ENCODE peak calls at places on chromosome 1, in four cellular contexts. X is heart right ventricle, W is H1, K is cardiac fibroblast. Q is an unnamed sample.

GRCh38 chr1:156480411-156481192 is 20.0 kb downstream of the MEF2D start:
- DNase-seq in X (peak), K (peak), W (peak), Q (peak)

GRCh38 chr1:217363319-217363718 is 267.6 kb downstream of the GPATCH2 start:
- DNase-seq in X (no peak), K (peak), W (no peak), Q (no peak)

GRCh38 chr1:78619029-78619428 is 1.2 kb upstream of the IFI44L start:
- DNase-seq in X (no peak), K (peak), W (no peak), Q (no peak)

GRCh38 chr1:64537942-64538341 is 68.0 kb downstream of the CACHD1 start:
- DNase-seq in K (no peak), X (no peak), W (no peak), Q (no peak)

GRCh38 chr1:23509896-23510295 is 21.1 kb downstream of the E2F2 start:
- DNase-seq in X (no peak), K (no peak), W (no peak), Q (no peak)

GRCh38 chr1:23984417-23985186 is 4.5 kb upstream of the SRSF10 start:
- DNase-seq in K (peak), X (no peak), W (no peak), Q (peak)

GRCh38 chr1:229693124-229693523 is 67.1 kb downstream of the URB2 start:
- DNase-seq in W (no peak), K (peak), X (peak), Q (no peak)

GRCh38 chr1:65650682-65651081 is 142.0 kb upstream of the PDE4B start:
- DNase-seq in X (no peak), W (no peak), K (no peak), Q (no peak)

GRCh38 chr1:20070357-20070756 is 363 bp downstream of the PLA2G5 start:
- DNase-seq in X (no peak), W (no peak), K (no peak), Q (no peak)

GRCh38 chr1:5949074-5949760 is 43.0 kb downstream of the NPHP4 start:
- DNase-seq in X (no peak), W (peak), K (no peak), Q (peak)

GRCh38 chr1:162372159-162373071 is 4.2 kb downstream of the SPATA46 start:
- DNase-seq in K (no peak), X (no peak), W (no peak), Q (no peak)

GRCh38 chr1:54965624-54966340 is 14.6 kb upstream of the TMEM61 start:
- DNase-seq in K (peak), X (peak), W (no peak), Q (peak)
- H3K4me3 ChIP-seq in K (no peak), X (no peak), W (no peak), Q (no peak)

GRCh38 chr1:8167936-8168335 is 141.8 kb upstream of the ERRFI1 start:
- DNase-seq in K (no peak), X (no peak), W (no peak), Q (no peak)

GRCh38 chr1:8163039-8163438 is 136.9 kb upstream of the ERRFI1 start:
- DNase-seq in X (no peak), W (no peak), K (no peak), Q (no peak)

GRCh38 chr1:8166436-8166835 is 140.3 kb upstream of the ERRFI1 start:
- DNase-seq in W (no peak), K (no peak), X (no peak), Q (no peak)

GRCh38 chr1:8164670-8165069 is 138.6 kb upstream of the ERRFI1 start:
- DNase-seq in X (no peak), W (no peak), K (no peak), Q (no peak)

GRCh38 chr1:8165595-8166360 is 139.7 kb upstream of the ERRFI1 start:
- DNase-seq in W (no peak), K (no peak), X (no peak), Q (no peak)
- TF ChIP-seq CTCF in W (peak), K (peak), X (peak), Q (peak)

GRCh38 chr1:119954476-119955422 is 58.4 kb upstream of the ADAM30 start:
- DNase-seq in K (no peak), X (no peak), W (no peak), Q (no peak)
- H3K4me3 ChIP-seq in K (no peak), X (no peak), W (no peak), Q (no peak)

DNA sequence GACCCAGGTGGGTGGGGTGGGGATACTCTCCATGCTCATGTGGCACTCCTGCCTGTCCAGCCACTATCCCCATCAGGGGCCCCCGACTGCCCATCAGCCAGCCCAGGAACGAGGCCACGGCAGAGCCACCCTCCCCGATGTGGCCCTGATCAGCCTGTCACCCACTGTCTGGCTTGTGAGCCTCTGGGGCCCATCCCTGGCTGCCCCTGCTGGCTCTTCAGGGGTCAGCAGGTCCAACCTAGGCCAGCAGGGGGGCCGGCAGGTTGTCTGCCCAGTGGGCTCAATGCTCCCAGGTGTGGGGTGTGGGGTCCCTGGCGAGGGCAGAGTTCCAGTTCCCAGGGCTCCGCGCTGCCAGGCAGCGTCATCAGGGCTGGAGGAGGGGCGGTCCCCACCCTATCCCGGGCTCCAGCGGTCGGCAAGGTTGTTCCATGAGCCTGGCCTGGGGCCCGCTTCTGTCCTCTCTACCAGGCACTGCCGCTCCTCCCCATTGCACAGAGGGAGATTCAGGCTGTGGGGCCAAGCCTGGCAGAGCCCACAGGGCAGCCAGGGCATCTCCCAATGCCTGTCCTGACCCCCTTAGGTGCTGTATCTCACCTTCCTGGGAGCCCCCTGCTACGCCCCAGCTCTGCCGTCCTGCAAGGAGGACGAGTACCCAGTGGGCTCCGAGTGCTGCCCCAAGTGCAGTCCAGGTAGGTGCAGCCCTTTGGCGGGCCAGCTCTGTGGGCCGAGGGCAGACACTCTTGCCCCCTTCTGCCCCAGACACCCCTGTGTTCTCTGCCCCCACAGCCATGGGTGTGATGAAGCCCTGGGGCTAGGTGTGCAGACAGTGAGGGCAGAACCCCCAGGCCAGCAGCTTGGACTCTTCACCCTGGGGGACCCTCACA is 1.2 kb downstream of the TNFRSF14 start:
- DNase-seq in K (no peak), X (no peak), W (no peak), Q (no peak)
- TF ChIP-seq CTCF in K (no peak), X (peak), W (no peak), Q (no peak)

GRCh38 chr1:215023151-215023832 is 59.2 kb upstream of the KCNK2 start:
- DNase-seq in X (no peak), W (no peak), K (peak), Q (peak)

GRCh38 chr1:215018555-215018954 is 64.0 kb upstream of the KCNK2 start:
- DNase-seq in X (no peak), K (peak), W (no peak), Q (no peak)

GRCh38 chr1:215022723-215023122 is 59.8 kb upstream of the KCNK2 start:
- DNase-seq in K (peak), W (no peak), X (no peak), Q (peak)

DNA sequence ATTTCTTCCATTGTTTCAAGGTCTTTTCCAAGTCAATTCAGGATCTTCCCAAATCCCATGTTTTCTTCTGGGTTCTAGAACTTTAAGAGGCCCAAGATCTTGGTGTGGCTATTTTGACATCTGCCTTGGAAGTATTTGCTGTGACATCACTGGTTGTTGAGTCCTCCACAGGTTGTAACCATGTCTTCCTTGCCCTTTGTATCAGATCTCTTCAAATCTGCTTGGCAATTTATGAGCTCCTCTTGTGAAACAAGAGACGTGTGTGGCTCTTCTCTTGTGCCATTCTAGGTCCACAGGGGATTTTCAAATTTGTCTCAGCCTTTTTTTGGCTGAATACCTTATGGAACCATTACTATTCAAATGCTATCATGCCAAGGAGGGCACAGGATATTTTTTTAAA is 60.3 kb upstream of the KCNK2 start:
- DNase-seq in W (no peak), K (no peak), X (no peak), Q (no peak)
- H3K4me3 ChIP-seq in W (no peak), K (no peak), X (no peak), Q (no peak)

GRCh38 chr1:179955731-179956130 is 1.1 kb downstream of the CEP350 start:
- DNase-seq in X (no peak), W (no peak), K (no peak), Q (no peak)

GRCh38 chr1:179952181-179952580 is 2.4 kb upstream of the CEP350 start:
- DNase-seq in K (no peak), W (no peak), X (no peak), Q (no peak)

GRCh38 chr1:179955318-179955638 is 668 bp downstream of the CEP350 start:
- DNase-seq in K (peak), X (no peak), W (no peak), Q (no peak)

GRCh38 chr1:179954494-179955317 is at the start of gene CEP350:
- DNase-seq in K (peak), W (peak), X (peak), Q (peak)

GRCh38 chr1:179953974-179954493 is 576 bp upstream of the CEP350 start:
- DNase-seq in K (no peak), X (peak), W (peak), Q (peak)
- TF ChIP-seq CTCF in K (peak), X (peak), W (peak), Q (peak)

GRCh38 chr1:200740291-200741212 is 1.9 kb downstream of the CAMSAP2 start:
- DNase-seq in W (no peak), X (no peak), K (peak), Q (peak)

GRCh38 chr1:200739499-200740290 is 1.0 kb downstream of the CAMSAP2 start:
- DNase-seq in K (peak), W (no peak), X (peak), Q (peak)

GRCh38 chr1:200738733-200739498 is at the start of gene CAMSAP2:
- DNase-seq in W (peak), X (peak), K (peak), Q (peak)

GRCh38 chr1:200738348-200738732 is 353 bp upstream of the CAMSAP2 start:
- DNase-seq in W (no peak), K (no peak), X (no peak), Q (no peak)

DNA sequence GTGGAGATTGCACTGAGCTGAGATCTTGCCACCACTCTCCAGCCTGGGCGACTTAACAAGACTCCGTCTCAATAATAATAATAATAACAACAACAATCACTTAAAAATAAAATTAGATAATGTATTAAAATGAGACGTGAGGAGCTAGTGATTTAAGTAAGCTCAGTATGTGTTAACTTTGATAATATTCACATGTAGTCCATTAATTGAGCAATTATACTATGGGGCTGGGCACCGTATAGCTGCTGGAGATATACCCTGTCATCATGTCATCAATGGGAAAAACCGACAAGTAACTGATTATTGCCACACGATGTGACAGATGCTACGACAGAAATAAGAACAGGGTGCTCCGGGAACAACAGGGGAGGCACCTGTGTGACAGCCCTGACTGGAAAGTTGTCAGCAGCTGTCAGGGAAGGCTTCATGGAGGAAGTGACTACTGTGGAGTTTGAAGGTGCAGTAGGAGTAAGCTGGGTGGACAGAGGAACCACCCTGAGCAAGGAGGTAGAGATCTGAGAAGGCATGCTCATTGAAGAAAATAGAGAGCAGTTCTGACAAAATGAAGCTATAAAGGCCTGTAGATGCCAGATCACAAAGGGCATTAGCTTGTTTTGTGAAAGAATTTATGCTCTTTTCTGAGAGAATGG is 921 bp upstream of the CAMSAP2 start:
- DNase-seq in X (no peak), K (no peak), W (no peak), Q (no peak)
- H3K4me3 ChIP-seq in X (peak), K (no peak), W (no peak), Q (no peak)

DNA sequence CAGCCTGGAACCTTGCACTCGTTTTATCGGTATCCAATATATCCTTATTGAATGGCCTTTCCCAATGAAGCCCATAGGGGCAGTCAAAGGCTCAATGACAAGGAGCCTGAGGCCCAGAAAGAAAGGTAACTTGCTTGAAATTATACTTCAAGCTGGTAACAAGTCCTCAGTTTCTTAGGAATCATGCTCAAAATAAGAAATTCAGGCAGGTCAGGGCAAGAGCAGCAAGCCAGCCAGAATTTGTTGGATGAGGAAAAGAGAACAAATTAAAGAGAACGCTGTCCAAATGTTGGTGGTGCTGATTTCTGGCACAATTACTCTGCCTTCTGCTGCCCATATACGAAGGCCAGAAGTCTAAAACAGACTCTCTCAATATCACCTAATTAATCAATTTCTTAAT is 77.6 kb downstream of the DDX20 start:
- DNase-seq in W (no peak), X (no peak), K (peak), Q (peak)
- TF ChIP-seq CTCF in W (no peak), X (no peak), K (no peak), Q (peak)

GRCh38 chr1:46804926-46805325 is 6.1 kb downstream of the CYP4B1 start:
- DNase-seq in K (no peak), W (no peak), X (no peak), Q (no peak)
- H3K4me3 ChIP-seq in K (no peak), W (no peak), X (no peak), Q (no peak)

Q was measured in choroid plexus epithelial cell.